ENCODE peak calls at places on chromosomes 3 and 15, in six cellular contexts. B is prostate gland, A is HFF-Myc, E is IMR-90, D is skeletal muscle cell, Q is brain microvascular endothelial cell. I is an unnamed sample.

GRCh38 chr3:197428117-197428761 is 127.5 kb downstream of the BDH1 start:
- DNase-seq in E (peak; percentile 36), D (peak; percentile 12), A (peak; percentile 12), B (peak; percentile 47), Q (no peak), I (peak; percentile 38)

GRCh38 chr3:32181801-32182200 is 56.7 kb upstream of the CMTM8 start:
- DNase-seq in Q (no peak), E (no peak), D (no peak), A (no peak), B (no peak), I (no peak)

GRCh38 chr3:25091938-25092337 is 336.1 kb upstream of the RARB start:
- DNase-seq in E (no peak), D (no peak), Q (no peak), A (no peak), B (no peak), I (no peak)

GRCh38 chr3:141241248-141242034 is 9.8 kb downstream of the PXYLP1 start:
- DNase-seq in Q (no peak), D (no peak), B (no peak), E (no peak), A (no peak), I (peak; percentile 24)

GRCh38 chr15:56468271-56468912 is 3.5 kb upstream of the MNS1 start:
- DNase-seq in A (no peak), D (no peak), E (peak; percentile 9), B (no peak), Q (no peak), I (peak; percentile 12)

GRCh38 chr3:43753743-43754142 is 63.0 kb downstream of the ABHD5 start:
- DNase-seq in D (no peak), Q (peak; percentile 51), B (no peak), E (peak; percentile 87), A (no peak), I (peak; percentile 80)

GRCh38 chr3:196141052-196141865 is 59.4 kb upstream of the TFRC start:
- DNase-seq in A (no peak), D (no peak), Q (no peak), E (no peak), B (no peak), I (no peak)

GRCh38 chr3:37290551-37290950 is 116.2 kb upstream of the LRRFIP2 start:
- DNase-seq in Q (no peak), A (no peak), B (no peak), E (peak; percentile 75), D (peak; percentile 16), I (peak; percentile 26)

GRCh38 chr15:95127356-95127755 is 896.0 kb downstream of the MCTP2 start:
- DNase-seq in Q (no peak), E (peak; percentile 30), B (no peak), A (no peak), D (no peak), I (no peak)

GRCh38 chr3:11565492-11565891 is 78.2 kb downstream of the VGLL4 start:
- DNase-seq in B (no peak), E (no peak), Q (no peak), A (no peak), D (no peak), I (no peak)

GRCh38 chr15:51765751-51766150 is 14.4 kb downstream of the TMOD2 start:
- DNase-seq in E (no peak), Q (no peak), D (no peak), B (no peak), A (no peak), I (no peak)

GRCh38 chr15:74420193-74420905 is 13.4 kb downstream of the SEMA7A start:
- DNase-seq in B (no peak), A (no peak), Q (no peak), D (no peak), E (no peak), I (no peak)
- H3K4me3 ChIP-seq in B (no peak overlapping the region), A (no peak overlapping the region), Q (no peak overlapping the region), D (no peak overlapping the region), E (no peak overlapping the region), I (no peak overlapping the region)

GRCh38 chr15:58409861-58410260 is 21.9 kb upstream of the LIPC start:
- DNase-seq in D (no peak), A (no peak), E (no peak), B (no peak), Q (no peak), I (no peak)
- H3K4me3 ChIP-seq in D (no peak overlapping the region), A (no peak overlapping the region), E (no peak overlapping the region), B (no peak overlapping the region), Q (no peak overlapping the region), I (peak overlapping the region; percentile 47)

GRCh38 chr3:55592572-55592971 is 105.5 kb upstream of the WNT5A start:
- DNase-seq in D (no peak), E (no peak), A (no peak), Q (no peak), B (no peak), I (no peak)
- H3K4me3 ChIP-seq in D (no peak overlapping the region), E (no peak overlapping the region), A (no peak overlapping the region), Q (no peak overlapping the region), B (no peak overlapping the region), I (no peak overlapping the region)

DNA sequence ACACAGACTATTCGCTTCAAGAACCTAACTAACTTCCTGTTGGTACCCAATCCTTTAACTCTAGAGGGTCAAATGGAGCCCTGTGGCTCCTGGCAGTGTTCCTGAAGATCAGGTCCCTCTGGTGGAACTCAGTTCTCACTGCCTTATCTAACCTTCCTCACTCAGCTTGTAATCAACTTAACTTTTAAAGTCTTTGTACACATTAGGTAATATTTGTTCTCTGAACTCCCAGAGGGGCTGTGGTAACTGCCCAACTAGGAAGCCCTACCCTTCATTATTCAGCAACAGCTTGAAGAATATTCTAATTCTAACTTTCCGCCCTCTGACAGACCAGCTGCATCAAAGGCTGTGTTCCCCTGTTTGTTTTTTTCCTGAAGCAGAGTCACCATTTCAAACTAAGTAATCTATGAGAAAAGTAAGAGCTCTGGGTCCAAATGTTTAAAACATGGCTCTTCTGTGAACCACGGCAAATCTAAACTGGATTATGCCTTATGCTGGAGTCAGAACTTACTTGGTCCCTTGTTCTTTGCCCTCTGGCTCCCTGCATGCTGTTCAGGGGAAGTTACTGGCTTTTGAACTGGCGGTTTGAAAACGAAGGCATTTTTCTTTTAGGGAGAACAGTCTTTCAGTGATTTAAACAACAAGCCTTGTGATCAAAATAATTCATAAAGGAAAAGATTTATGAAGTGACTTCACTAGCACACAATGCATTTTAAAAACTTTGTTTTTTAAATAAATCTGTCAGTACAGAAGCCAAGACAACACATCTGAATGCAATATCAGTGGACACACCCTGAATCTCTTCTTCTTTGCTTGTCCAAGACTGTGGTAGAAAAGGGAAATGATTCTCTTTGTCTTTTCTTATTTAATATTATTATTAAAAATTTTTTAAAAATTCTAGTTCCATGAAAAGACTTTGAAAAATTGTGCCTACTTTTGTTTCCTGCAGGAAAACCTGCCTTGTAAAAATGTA is 365.6 kb downstream of the TIGIT start:
- DNase-seq in D (no peak), B (no peak), A (no peak), E (no peak), Q (no peak), I (peak; percentile 25)
- H3K4me3 ChIP-seq in D (no peak overlapping the region), B (no peak overlapping the region), A (peak overlapping the region; percentile 6), E (no peak overlapping the region), Q (no peak overlapping the region), I (no peak overlapping the region)

GRCh38 chr15:72998226-72998625 is 54.0 kb upstream of the NEO1 start:
- DNase-seq in E (no peak), B (peak; percentile 65), Q (no peak), A (no peak), D (no peak), I (no peak)

GRCh38 chr15:72994778-72995177 is 57.5 kb upstream of the NEO1 start:
- DNase-seq in B (no peak), Q (no peak), A (no peak), E (no peak), D (no peak), I (no peak)

GRCh38 chr15:72991026-72991425 is 61.2 kb upstream of the NEO1 start:
- DNase-seq in A (no peak), E (peak; percentile 40), B (no peak), D (no peak), Q (no peak), I (no peak)

DNA sequence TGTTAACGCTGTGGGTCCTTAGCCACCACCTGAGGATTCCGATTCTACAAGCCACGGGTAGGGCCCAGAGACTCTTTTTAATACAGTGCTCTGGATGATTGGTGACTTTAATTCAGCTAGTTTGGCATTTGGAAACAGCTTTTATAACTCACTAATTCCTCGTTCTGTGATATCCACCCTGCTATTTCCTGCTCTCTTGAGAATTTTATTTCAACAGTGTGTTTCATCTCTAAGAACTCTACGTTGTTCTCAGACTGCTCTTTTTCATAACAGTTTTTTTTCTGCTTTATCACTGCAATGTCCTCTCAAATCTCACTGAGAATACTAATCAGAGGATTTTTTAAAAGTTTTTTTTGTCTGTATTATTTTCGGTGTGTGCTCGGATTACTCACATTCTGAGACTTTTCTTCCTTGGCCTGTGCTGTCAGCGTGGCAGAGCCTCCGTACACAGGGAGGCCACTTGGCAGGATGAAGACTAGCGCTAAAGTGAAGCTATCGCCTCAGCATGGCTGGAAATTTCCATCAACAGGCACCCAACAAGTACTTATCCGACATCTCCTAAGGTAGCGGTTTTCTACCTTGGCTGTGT is 59.4 kb upstream of the NEO1 start:
- DNase-seq in A (no peak), Q (no peak), D (no peak), B (no peak), E (peak; percentile 12), I (no peak)
- H3K4me3 ChIP-seq in A (no peak overlapping the region), Q (no peak overlapping the region), D (no peak overlapping the region), B (no peak overlapping the region), E (no peak overlapping the region), I (no peak overlapping the region)

DNA sequence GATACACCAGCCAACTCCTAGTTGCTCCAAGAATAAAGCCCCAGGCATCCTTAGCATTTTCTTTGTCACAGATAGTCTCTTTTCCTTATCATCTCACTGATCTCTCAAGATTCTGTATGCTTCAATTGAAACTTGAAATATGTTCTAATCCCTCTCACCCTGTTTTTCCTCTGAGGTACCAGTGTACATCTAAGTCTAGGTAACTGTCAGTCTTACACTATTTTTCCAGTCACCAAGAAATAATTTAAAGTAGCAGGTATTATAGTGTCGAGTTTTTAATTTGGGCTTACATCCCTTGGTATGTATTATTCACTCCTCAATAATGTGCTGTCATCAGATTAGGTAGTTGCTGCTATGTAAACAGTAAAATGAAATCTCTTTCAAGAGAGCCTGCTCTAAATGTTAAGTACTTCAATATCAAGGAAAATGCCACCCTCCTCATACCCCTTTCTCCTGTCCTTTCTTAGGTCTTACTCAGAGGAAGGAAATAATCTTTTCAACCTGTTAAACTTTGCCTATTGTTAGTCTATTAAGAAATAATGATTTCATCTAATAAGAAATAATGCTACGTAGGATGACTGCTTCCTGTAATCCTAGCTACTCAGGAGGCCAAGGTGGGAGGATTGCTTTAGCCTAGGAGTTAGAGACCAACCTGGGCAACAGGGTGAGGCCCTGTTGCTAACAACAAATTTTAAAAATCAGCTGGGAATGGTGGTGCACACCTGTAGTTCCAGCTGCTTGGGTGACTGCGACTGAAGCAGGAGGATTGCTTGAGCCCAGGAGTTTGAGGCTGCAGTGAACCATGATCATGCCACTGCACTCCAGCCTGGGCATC is 39.8 kb downstream of the TSC22D2 start:
- DNase-seq in B (no peak), A (no peak), E (no peak), D (no peak), Q (no peak), I (no peak)
- H3K4me3 ChIP-seq in B (no peak overlapping the region), A (no peak overlapping the region), E (no peak overlapping the region), D (no peak overlapping the region), Q (no peak overlapping the region), I (no peak overlapping the region)

DNA sequence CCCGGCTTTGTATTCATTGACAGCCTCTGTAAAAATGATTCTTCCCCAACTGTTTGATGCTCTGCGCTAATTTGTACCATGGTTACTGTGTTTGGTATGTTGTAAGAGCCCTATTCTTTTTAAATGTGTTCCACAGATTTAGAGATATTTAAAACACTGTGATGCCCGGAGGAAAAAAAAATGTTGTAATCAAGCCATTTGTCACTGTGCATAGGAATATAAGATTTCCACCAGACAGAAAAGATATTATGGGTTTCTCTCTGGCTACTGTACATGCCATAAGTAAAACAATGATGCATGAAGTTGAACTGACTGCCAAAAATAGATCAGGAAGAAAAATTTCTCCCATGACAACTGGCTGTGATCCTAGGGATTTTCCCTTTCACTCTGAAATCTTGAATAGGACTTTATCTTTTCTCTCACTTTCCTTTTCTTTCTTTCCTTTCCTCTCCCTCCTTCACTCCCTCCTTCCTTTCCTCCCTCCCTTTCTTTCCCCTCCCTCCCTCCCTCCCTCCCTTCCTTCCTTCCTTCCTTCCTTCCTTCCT is 254.7 kb upstream of the TBL1XR1 start:
- DNase-seq in E (peak; percentile 72), B (no peak), A (no peak), D (no peak), Q (peak; percentile 55), I (peak; percentile 59)
- H3K4me3 ChIP-seq in E (no peak overlapping the region), B (no peak overlapping the region), A (no peak overlapping the region), D (no peak overlapping the region), Q (no peak overlapping the region), I (no peak overlapping the region)

I was measured in foreskin fibroblast.